ENCODE peak calls at places on chromosomes 2 and 18, in four cellular contexts. One of them, this sample, is unnamed.

GRCh38 chr2:238970553-238971081 is 122.7 kb downstream of the TWIST2 start:
- DNase-seq in testis: peak
- DNase-seq in posterior cingulate gyrus: peak
- DNase-seq in T1000: peak
- DNase-seq in this sample: peak

GRCh38 chr2:134411279-134411827 is 157.5 kb downstream of the MGAT5 start:
- DNase-seq in T1000: no peak
- DNase-seq in testis: no peak
- DNase-seq in posterior cingulate gyrus: peak
- DNase-seq in this sample: no peak

GRCh38 chr2:74548919-74549684 is 4.6 kb downstream of the LOXL3 start:
- DNase-seq in T1000: no peak
- DNase-seq in posterior cingulate gyrus: peak
- DNase-seq in testis: peak
- DNase-seq in this sample: no peak

GRCh38 chr2:134866498-134867099 is 28.2 kb downstream of the ACMSD start:
- DNase-seq in posterior cingulate gyrus: no peak
- DNase-seq in T1000: no peak
- DNase-seq in testis: no peak
- DNase-seq in this sample: no peak

GRCh38 chr2:172639823-172640222 is 83.9 kb downstream of the PDK1 start:
- DNase-seq in testis: no peak
- DNase-seq in T1000: no peak
- DNase-seq in posterior cingulate gyrus: no peak
- DNase-seq in this sample: no peak

GRCh38 chr2:27855476-27855875 is 34.7 kb downstream of the RBKS start:
- DNase-seq in testis: no peak
- DNase-seq in T1000: no peak
- DNase-seq in posterior cingulate gyrus: no peak
- DNase-seq in this sample: no peak

GRCh38 chr2:143261986-143262784 is 133.0 kb downstream of the ARHGAP15 start:
- DNase-seq in testis: no peak
- DNase-seq in posterior cingulate gyrus: no peak
- DNase-seq in T1000: no peak
- DNase-seq in this sample: no peak

GRCh38 chr18:31648966-31649429 is 35.4 kb downstream of the B4GALT6 start:
- DNase-seq in posterior cingulate gyrus: no peak
- DNase-seq in T1000: peak
- DNase-seq in testis: no peak
- DNase-seq in this sample: peak

GRCh38 chr2:113167962-113168340 is 5.8 kb upstream of the PSD4 start:
- DNase-seq in testis: peak
- DNase-seq in posterior cingulate gyrus: no peak
- DNase-seq in T1000: no peak
- DNase-seq in this sample: no peak

GRCh38 chr18:8162797-8163196 is 446.4 kb upstream of the RAB12 start:
- DNase-seq in testis: no peak
- DNase-seq in posterior cingulate gyrus: no peak
- DNase-seq in T1000: no peak
- DNase-seq in this sample: no peak

This sample was measured in cerebellum.